ENCODE peak calls at places on chromosomes 12 and 14, in nine cellular contexts. Q, W, P, M, N, T, E, V and C are unnamed samples.

GRCh38 chr12:14635776-14636175 is 60.6 kb downstream of the GUCY2C start:
- DNase-seq in Q (no peak), W (no peak), P (no peak), M (no peak), N (peak), T (no peak), E (no peak), V (no peak), C (peak)

GRCh38 chr12:64912501-64912900 is 88.1 kb downstream of the TBC1D30 start:
- DNase-seq in Q (peak), W (no peak), P (no peak), M (no peak), N (peak), T (no peak), E (no peak), V (no peak), C (peak)

GRCh38 chr14:77140937-77141591 is 527 bp downstream of the ZDHHC22 start:
- DNase-seq in Q (no peak), W (no peak), P (no peak), M (peak), N (peak), T (no peak), E (no peak), V (no peak), C (peak)

GRCh38 chr14:101184104-101184455 is 280.6 kb upstream of the RTL1 start:
- DNase-seq in Q (no peak), W (no peak), P (no peak), M (no peak), N (no peak), T (no peak), E (peak), V (no peak), C (no peak)

GRCh38 chr12:25960926-25961325 is 2.4 kb downstream of the RASSF8 start:
- DNase-seq in Q (no peak), W (no peak), P (no peak), M (no peak), N (peak), T (no peak), E (no peak), V (no peak), C (peak)

GRCh38 chr14:24262821-24263733 is at the start of gene TGM1:
- DNase-seq in Q (no peak), W (no peak), P (no peak), M (no peak), N (no peak), T (no peak), E (no peak), V (no peak), C (no peak)

GRCh38 chr12:129570796-129571400 is 332.9 kb downstream of the TMEM132D start:
- DNase-seq in Q (no peak), W (no peak), P (no peak), M (no peak), N (peak), T (no peak), E (no peak), V (no peak), C (no peak)

GRCh38 chr14:93067088-93067487 is 48.6 kb downstream of the ITPK1 start:
- DNase-seq in Q (no peak), W (no peak), P (no peak), M (no peak), N (no peak), T (no peak), E (no peak), V (no peak), C (no peak)

GRCh38 chr14:51548187-51548586 is 103.5 kb upstream of the FRMD6 start:
- DNase-seq in Q (no peak), W (no peak), P (no peak), M (no peak), N (no peak), T (no peak), E (no peak), V (no peak), C (peak)

GRCh38 chr12:12788675-12789368 is 3.4 kb downstream of the APOLD1 start:
- DNase-seq in Q (peak), W (no peak), P (peak), M (peak), N (peak), T (no peak), E (peak), V (peak), C (peak)

GRCh38 chr12:56723889-56724659 is 1.0 kb downstream of the NACA start:
- DNase-seq in Q (peak), W (no peak), P (peak), M (peak), N (peak), T (peak), E (peak), V (peak), C (peak)

GRCh38 chr14:100536141-100536540 is 51.1 kb downstream of the BEGAIN start:
- DNase-seq in Q (no peak), W (no peak), P (peak), M (no peak), N (no peak), T (no peak), E (no peak), V (no peak), C (no peak)

GRCh38 chr14:23653046-23653445 is 16.9 kb downstream of the DHRS2 start:
- DNase-seq in Q (no peak), W (no peak), P (no peak), M (no peak), N (no peak), T (no peak), E (no peak), V (no peak), C (no peak)

GRCh38 chr14:44149597-44149996 is 357.5 kb downstream of the FSCB start:
- DNase-seq in Q (no peak), W (no peak), P (no peak), M (peak), N (no peak), T (no peak), E (no peak), V (no peak), C (no peak)

GRCh38 chr14:91280129-91280528 is 35.6 kb upstream of the GPR68 start:
- DNase-seq in Q (no peak), W (no peak), P (no peak), M (no peak), N (no peak), T (no peak), E (no peak), V (no peak), C (no peak)

GRCh38 chr12:623172-623864 is 39.9 kb downstream of the NINJ2 start:
- DNase-seq in Q (no peak), W (no peak), P (no peak), M (no peak), N (no peak), T (no peak), E (no peak), V (no peak), C (no peak)

GRCh38 chr14:45426685-45427282 is 173.8 kb upstream of the MIS18BP1 start:
- DNase-seq in Q (no peak), W (no peak), P (no peak), M (peak), N (peak), T (no peak), E (no peak), V (peak), C (peak)

GRCh38 chr12:118748478-118749380 is 232.6 kb upstream of the SRRM4 start:
- DNase-seq in Q (no peak), W (no peak), P (no peak), M (no peak), N (no peak), T (no peak), E (no peak), V (no peak), C (no peak)

GRCh38 chr14:64684091-64684490 is 20.1 kb upstream of the PLEKHG3 start:
- DNase-seq in Q (peak), W (no peak), P (no peak), M (no peak), N (no peak), T (no peak), E (no peak), V (no peak), C (peak)

GRCh38 chr14:60532442-60532841 is 23.5 kb downstream of the SIX6 start:
- DNase-seq in Q (no peak), W (no peak), P (no peak), M (no peak), N (no peak), T (no peak), E (no peak), V (no peak), C (no peak)

GRCh38 chr12:93686572-93687365 is 9.6 kb downstream of the CRADD start:
- DNase-seq in Q (peak), W (no peak), P (no peak), M (peak), N (no peak), T (no peak), E (no peak), V (no peak), C (no peak)

GRCh38 chr12:26786491-26787124 is 46.4 kb downstream of the ITPR2 start:
- DNase-seq in Q (no peak), W (no peak), P (no peak), M (no peak), N (no peak), T (no peak), E (no peak), V (no peak), C (peak)

GRCh38 chr14:97777622-97778021 is 980.4 kb downstream of the VRK1 start:
- DNase-seq in Q (no peak), W (no peak), P (no peak), M (no peak), N (no peak), T (no peak), E (no peak), V (no peak), C (no peak)

GRCh38 chr14:70896317-70896716 is 10.9 kb upstream of the PCNX1 start:
- DNase-seq in Q (no peak), W (no peak), P (no peak), M (no peak), N (no peak), T (no peak), E (no peak), V (no peak), C (no peak)

GRCh38 chr14:31950760-31951637 is 126.1 kb upstream of the ARHGAP5 start:
- DNase-seq in Q (peak), W (peak), P (peak), M (no peak), N (peak), T (no peak), E (peak), V (no peak), C (peak)

GRCh38 chr14:82704218-82704617 is 1170.6 kb upstream of the SEL1L start:
- DNase-seq in Q (no peak), W (no peak), P (no peak), M (no peak), N (no peak), T (no peak), E (no peak), V (no peak), C (no peak)

GRCh38 chr14:104676694-104677505 is 12.5 kb upstream of the INF2 start:
- DNase-seq in Q (peak), W (peak), P (no peak), M (no peak), N (no peak), T (no peak), E (no peak), V (no peak), C (no peak)
- H3K4me3 ChIP-seq in Q (peak), W (no peak), P (peak), M (peak), N (peak), T (peak), E (peak), V (peak), C (peak)

GRCh38 chr12:128387811-128388422 is 120.9 kb downstream of the TMEM132C start:
- DNase-seq in Q (peak), W (no peak), P (no peak), M (peak), N (no peak), T (no peak), E (peak), V (no peak), C (peak)
- TF ChIP-seq CTCF in Q (peak), W (peak), P (no peak), M (peak), N (peak), T (no peak), E (no peak), V (peak), C (peak)

DNA sequence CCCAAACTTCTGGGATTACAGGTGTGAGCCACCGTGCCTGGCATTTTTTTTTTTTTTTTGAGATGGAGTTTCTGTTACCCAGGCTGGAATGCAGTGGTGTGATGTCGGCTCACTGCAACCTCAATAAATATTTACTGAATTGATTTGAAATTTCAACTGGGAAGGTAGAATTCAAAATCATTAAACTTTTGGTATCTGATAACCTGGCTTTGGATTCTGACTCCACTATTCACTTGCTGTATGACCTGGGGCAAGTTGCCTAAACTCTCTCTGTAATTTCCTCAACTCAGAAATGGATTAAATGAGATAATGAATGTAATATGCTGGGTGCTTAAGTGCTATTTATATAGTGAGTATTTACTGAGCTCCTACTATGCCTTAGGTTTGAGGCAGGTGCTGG is 8.7 kb upstream of the METAP2 start:
- DNase-seq in Q (no peak), W (no peak), P (no peak), M (no peak), N (no peak), T (no peak), E (no peak), V (no peak), C (no peak)
- H3K4me3 ChIP-seq in Q (no peak), W (no peak), P (no peak), M (no peak), N (no peak), T (no peak), E (no peak), V (no peak), C (no peak)

DNA sequence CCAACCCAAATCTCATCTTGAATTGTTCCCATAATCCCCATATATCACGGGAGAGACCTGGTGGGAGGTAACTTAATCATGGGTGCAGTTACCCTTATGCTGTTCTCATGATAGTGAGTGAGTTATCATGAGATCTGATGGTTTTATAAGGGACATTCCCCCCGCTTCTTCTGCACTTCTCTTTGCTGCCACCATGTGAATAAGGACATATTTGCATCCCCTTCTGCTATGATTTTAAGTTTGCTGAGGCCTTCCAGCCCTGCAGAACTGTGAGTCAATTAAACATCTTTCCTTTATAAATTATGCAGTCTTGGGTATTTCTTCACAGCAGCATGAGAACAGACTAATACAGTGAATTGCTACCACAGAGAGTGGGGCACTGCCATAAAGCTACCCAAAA is 179.1 kb downstream of the LRIG3 start:
- DNase-seq in Q (no peak), W (no peak), P (no peak), M (no peak), N (no peak), T (no peak), E (no peak), V (no peak), C (peak)
- TF ChIP-seq CTCF in Q (no peak), W (no peak), P (no peak), M (peak), N (no peak), T (no peak), E (no peak), V (no peak), C (no peak)